ENCODE peak calls at places on chromosomes 6 and 20, in seven cellular contexts. One of them, this sample, is unnamed.

GRCh38 chr6:20840675-20841074 is 306.4 kb downstream of the CDKAL1 start:
- DNase-seq in cardiac fibroblast: peak; percentile 56
- DNase-seq in mesothelial cell of epicardium: no peak
- DNase-seq in fibroblast of the aortic adventitia: peak; percentile 66
- DNase-seq in bronchial epithelial cell: no peak
- DNase-seq in AG10803: peak; percentile 78
- DNase-seq in tibial artery: no peak
- DNase-seq in this sample: no peak

GRCh38 chr6:156309017-156309416 is 468.2 kb upstream of the ARID1B start:
- DNase-seq in fibroblast of the aortic adventitia: no peak
- DNase-seq in cardiac fibroblast: no peak
- DNase-seq in AG10803: no peak
- DNase-seq in bronchial epithelial cell: no peak
- DNase-seq in mesothelial cell of epicardium: no peak
- DNase-seq in tibial artery: no peak
- DNase-seq in this sample: no peak

GRCh38 chr20:51363378-51363777 is 179.1 kb downstream of the NFATC2 start:
- DNase-seq in mesothelial cell of epicardium: no peak
- DNase-seq in AG10803: no peak
- DNase-seq in fibroblast of the aortic adventitia: no peak
- DNase-seq in cardiac fibroblast: no peak
- DNase-seq in bronchial epithelial cell: no peak
- DNase-seq in tibial artery: no peak
- DNase-seq in this sample: no peak

GRCh38 chr6:162913206-162913605 is 185.4 kb downstream of the PACRG start:
- DNase-seq in cardiac fibroblast: no peak
- DNase-seq in fibroblast of the aortic adventitia: no peak
- DNase-seq in bronchial epithelial cell: no peak
- DNase-seq in tibial artery: no peak
- DNase-seq in mesothelial cell of epicardium: no peak
- DNase-seq in AG10803: no peak
- DNase-seq in this sample: no peak

GRCh38 chr6:20180935-20181334 is 31.3 kb downstream of the MBOAT1 start:
- DNase-seq in AG10803: no peak
- DNase-seq in fibroblast of the aortic adventitia: no peak
- DNase-seq in tibial artery: no peak
- DNase-seq in cardiac fibroblast: no peak
- DNase-seq in mesothelial cell of epicardium: no peak
- DNase-seq in bronchial epithelial cell: peak; percentile 20
- DNase-seq in this sample: no peak

GRCh38 chr6:5285081-5285480 is 23.8 kb downstream of the FARS2 start:
- DNase-seq in tibial artery: no peak
- DNase-seq in AG10803: no peak
- DNase-seq in mesothelial cell of epicardium: no peak
- DNase-seq in bronchial epithelial cell: no peak
- DNase-seq in cardiac fibroblast: no peak
- DNase-seq in fibroblast of the aortic adventitia: no peak
- DNase-seq in this sample: no peak

GRCh38 chr6:69584913-69585729 is 211.7 kb downstream of the LMBRD1 start:
- DNase-seq in cardiac fibroblast: peak; percentile 3
- DNase-seq in mesothelial cell of epicardium: no peak
- DNase-seq in bronchial epithelial cell: no peak
- DNase-seq in tibial artery: no peak
- DNase-seq in AG10803: peak; percentile 8
- DNase-seq in fibroblast of the aortic adventitia: no peak
- DNase-seq in this sample: no peak

GRCh38 chr6:160692369-160692959 is 9.6 kb upstream of the PLG start:
- DNase-seq in cardiac fibroblast: no peak
- DNase-seq in tibial artery: no peak
- DNase-seq in bronchial epithelial cell: no peak
- DNase-seq in AG10803: no peak
- DNase-seq in fibroblast of the aortic adventitia: no peak
- DNase-seq in mesothelial cell of epicardium: no peak
- DNase-seq in this sample: no peak

GRCh38 chr20:16007978-16008377 is 565.3 kb downstream of the KIF16B start:
- DNase-seq in AG10803: no peak
- DNase-seq in mesothelial cell of epicardium: no peak
- DNase-seq in tibial artery: no peak
- DNase-seq in cardiac fibroblast: no peak
- DNase-seq in fibroblast of the aortic adventitia: no peak
- DNase-seq in bronchial epithelial cell: no peak
- DNase-seq in this sample: no peak

GRCh38 chr6:151391471-151392428 is at the start of gene ZBTB2:
- DNase-seq in cardiac fibroblast: peak; percentile 78
- DNase-seq in bronchial epithelial cell: peak; percentile 73
- DNase-seq in tibial artery: peak; percentile 83
- DNase-seq in mesothelial cell of epicardium: peak; percentile 68
- DNase-seq in fibroblast of the aortic adventitia: peak; percentile 67
- DNase-seq in AG10803: peak; percentile 71
- DNase-seq in this sample: peak; percentile 32

GRCh38 chr20:50797142-50797541 is 2.3 kb downstream of the BCAS4 start:
- DNase-seq in cardiac fibroblast: no peak
- DNase-seq in bronchial epithelial cell: no peak
- DNase-seq in AG10803: no peak
- DNase-seq in fibroblast of the aortic adventitia: no peak
- DNase-seq in mesothelial cell of epicardium: no peak
- DNase-seq in tibial artery: no peak
- DNase-seq in this sample: no peak

GRCh38 chr6:88238065-88238464 is 71.9 kb upstream of the CNR1 start:
- DNase-seq in tibial artery: no peak
- DNase-seq in AG10803: peak; percentile 4
- DNase-seq in mesothelial cell of epicardium: no peak
- DNase-seq in bronchial epithelial cell: peak; percentile 39
- DNase-seq in fibroblast of the aortic adventitia: no peak
- DNase-seq in cardiac fibroblast: peak; percentile 55
- DNase-seq in this sample: no peak

GRCh38 chr6:142696689-142697088 is 248.3 kb downstream of the HIVEP2 start:
- DNase-seq in mesothelial cell of epicardium: no peak
- DNase-seq in cardiac fibroblast: peak; percentile 27
- DNase-seq in bronchial epithelial cell: peak; percentile 31
- DNase-seq in fibroblast of the aortic adventitia: no peak
- DNase-seq in AG10803: peak; percentile 27
- DNase-seq in tibial artery: peak; percentile 32
- DNase-seq in this sample: no peak

GRCh38 chr6:131182991-131183425 is 47.7 kb downstream of the AKAP7 start:
- DNase-seq in cardiac fibroblast: peak; percentile 65
- DNase-seq in fibroblast of the aortic adventitia: peak; percentile 59
- DNase-seq in bronchial epithelial cell: peak; percentile 44
- DNase-seq in tibial artery: no peak
- DNase-seq in AG10803: peak; percentile 52
- DNase-seq in mesothelial cell of epicardium: no peak
- DNase-seq in this sample: no peak

GRCh38 chr20:5933802-5934436 is 16.4 kb downstream of the TRMT6 start:
- DNase-seq in bronchial epithelial cell: peak; percentile 37
- DNase-seq in cardiac fibroblast: peak; percentile 33
- DNase-seq in mesothelial cell of epicardium: no peak
- DNase-seq in AG10803: no peak
- DNase-seq in tibial artery: no peak
- DNase-seq in fibroblast of the aortic adventitia: no peak
- DNase-seq in this sample: no peak

GRCh38 chr6:73704260-73704659 is 8.3 kb downstream of the CD109 start:
- DNase-seq in mesothelial cell of epicardium: no peak
- DNase-seq in fibroblast of the aortic adventitia: peak; percentile 94
- DNase-seq in cardiac fibroblast: peak; percentile 96
- DNase-seq in tibial artery: no peak
- DNase-seq in AG10803: peak; percentile 97
- DNase-seq in bronchial epithelial cell: peak; percentile 100
- DNase-seq in this sample: no peak

GRCh38 chr6:118611334-118611733 is 40.1 kb downstream of the CEP85L start:
- DNase-seq in fibroblast of the aortic adventitia: no peak
- DNase-seq in tibial artery: no peak
- DNase-seq in bronchial epithelial cell: no peak
- DNase-seq in cardiac fibroblast: no peak
- DNase-seq in mesothelial cell of epicardium: no peak
- DNase-seq in AG10803: no peak
- DNase-seq in this sample: no peak

GRCh38 chr20:60481051-60481741 is 523.0 kb downstream of the CDH26 start:
- DNase-seq in fibroblast of the aortic adventitia: no peak
- DNase-seq in cardiac fibroblast: no peak
- DNase-seq in AG10803: no peak
- DNase-seq in bronchial epithelial cell: no peak
- DNase-seq in tibial artery: no peak
- DNase-seq in mesothelial cell of epicardium: no peak
- DNase-seq in this sample: no peak
- TF ChIP-seq CTCF in fibroblast of the aortic adventitia: no peak
- TF ChIP-seq CTCF in cardiac fibroblast: no peak
- TF ChIP-seq CTCF in AG10803: no peak
- TF ChIP-seq CTCF in bronchial epithelial cell: no peak
- TF ChIP-seq CTCF in tibial artery: no peak
- TF ChIP-seq CTCF in mesothelial cell of epicardium: no peak
- TF ChIP-seq CTCF in this sample: no peak

GRCh38 chr6:106979435-106979884 is 4.9 kb upstream of the CD24 start:
- DNase-seq in AG10803: peak; percentile 77
- DNase-seq in mesothelial cell of epicardium: peak; percentile 93
- DNase-seq in cardiac fibroblast: peak; percentile 86
- DNase-seq in fibroblast of the aortic adventitia: peak; percentile 82
- DNase-seq in tibial artery: peak; percentile 79
- DNase-seq in bronchial epithelial cell: peak; percentile 72
- DNase-seq in this sample: peak; percentile 21
- TF ChIP-seq CTCF in AG10803: peak; percentile 96
- TF ChIP-seq CTCF in mesothelial cell of epicardium: peak; percentile 94
- TF ChIP-seq CTCF in cardiac fibroblast: peak; percentile 93
- TF ChIP-seq CTCF in fibroblast of the aortic adventitia: peak; percentile 91
- TF ChIP-seq CTCF in tibial artery: peak; percentile 90
- TF ChIP-seq CTCF in bronchial epithelial cell: peak; percentile 96
- TF ChIP-seq CTCF in this sample: peak; percentile 83

GRCh38 chr6:109183109-109183508 is 87.8 kb downstream of the CEP57L1 start:
- DNase-seq in AG10803: no peak
- DNase-seq in tibial artery: no peak
- DNase-seq in bronchial epithelial cell: peak; percentile 34
- DNase-seq in mesothelial cell of epicardium: no peak
- DNase-seq in fibroblast of the aortic adventitia: no peak
- DNase-seq in cardiac fibroblast: no peak
- DNase-seq in this sample: no peak
- TF ChIP-seq CTCF in AG10803: no peak
- TF ChIP-seq CTCF in tibial artery: no peak
- TF ChIP-seq CTCF in bronchial epithelial cell: no peak
- TF ChIP-seq CTCF in mesothelial cell of epicardium: no peak
- TF ChIP-seq CTCF in fibroblast of the aortic adventitia: no peak
- TF ChIP-seq CTCF in cardiac fibroblast: no peak
- TF ChIP-seq CTCF in this sample: no peak

DNA sequence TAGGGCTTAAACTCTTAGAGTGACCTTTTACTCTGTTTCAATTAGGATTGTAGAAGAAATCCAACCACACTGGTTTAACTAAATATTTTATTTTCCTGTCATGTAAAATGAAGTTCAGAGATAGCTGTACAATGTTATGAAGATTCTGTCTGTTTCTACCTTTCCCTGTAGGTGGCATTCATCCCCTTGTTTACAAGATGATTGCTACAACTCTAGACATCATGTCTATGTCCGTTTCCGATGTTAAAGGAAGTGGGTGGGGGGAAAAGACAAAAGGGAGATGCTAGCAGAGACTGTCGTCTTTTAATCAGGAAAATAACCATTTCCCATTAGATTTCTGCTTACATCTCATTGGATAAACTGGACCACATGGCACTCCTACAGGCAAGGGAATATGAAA is 30.9 kb upstream of the RIMS1 start:
- DNase-seq in cardiac fibroblast: no peak
- DNase-seq in fibroblast of the aortic adventitia: no peak
- DNase-seq in AG10803: peak; percentile 9
- DNase-seq in bronchial epithelial cell: no peak
- DNase-seq in mesothelial cell of epicardium: no peak
- DNase-seq in tibial artery: no peak
- DNase-seq in this sample: no peak
- TF ChIP-seq CTCF in cardiac fibroblast: no peak
- TF ChIP-seq CTCF in fibroblast of the aortic adventitia: no peak
- TF ChIP-seq CTCF in AG10803: no peak
- TF ChIP-seq CTCF in bronchial epithelial cell: no peak
- TF ChIP-seq CTCF in mesothelial cell of epicardium: no peak
- TF ChIP-seq CTCF in tibial artery: no peak
- TF ChIP-seq CTCF in this sample: no peak

GRCh38 chr20:37393863-37394542 is 48.1 kb downstream of the SRC start:
- DNase-seq in mesothelial cell of epicardium: no peak
- DNase-seq in fibroblast of the aortic adventitia: no peak
- DNase-seq in bronchial epithelial cell: no peak
- DNase-seq in AG10803: no peak
- DNase-seq in cardiac fibroblast: no peak
- DNase-seq in tibial artery: no peak
- DNase-seq in this sample: no peak

GRCh38 chr20:37390891-37391525 is 45.1 kb downstream of the SRC start:
- DNase-seq in fibroblast of the aortic adventitia: no peak
- DNase-seq in bronchial epithelial cell: no peak
- DNase-seq in mesothelial cell of epicardium: no peak
- DNase-seq in AG10803: no peak
- DNase-seq in tibial artery: peak; percentile 7
- DNase-seq in cardiac fibroblast: no peak
- DNase-seq in this sample: peak; percentile 66

GRCh38 chr20:37390503-37390890 is 44.6 kb downstream of the SRC start:
- DNase-seq in AG10803: no peak
- DNase-seq in cardiac fibroblast: no peak
- DNase-seq in bronchial epithelial cell: no peak
- DNase-seq in mesothelial cell of epicardium: no peak
- DNase-seq in tibial artery: peak; percentile 5
- DNase-seq in fibroblast of the aortic adventitia: no peak
- DNase-seq in this sample: peak; percentile 44

GRCh38 chr20:37393196-37393862 is 47.4 kb downstream of the SRC start:
- DNase-seq in AG10803: no peak
- DNase-seq in tibial artery: no peak
- DNase-seq in mesothelial cell of epicardium: no peak
- DNase-seq in cardiac fibroblast: no peak
- DNase-seq in fibroblast of the aortic adventitia: no peak
- DNase-seq in bronchial epithelial cell: no peak
- DNase-seq in this sample: peak; percentile 77

GRCh38 chr20:37392441-37393195 is 46.7 kb downstream of the SRC start:
- DNase-seq in fibroblast of the aortic adventitia: no peak
- DNase-seq in tibial artery: no peak
- DNase-seq in AG10803: no peak
- DNase-seq in bronchial epithelial cell: no peak
- DNase-seq in mesothelial cell of epicardium: no peak
- DNase-seq in cardiac fibroblast: peak; percentile 45
- DNase-seq in this sample: no peak
- TF ChIP-seq CTCF in fibroblast of the aortic adventitia: peak; percentile 33
- TF ChIP-seq CTCF in tibial artery: no peak
- TF ChIP-seq CTCF in AG10803: peak; percentile 46
- TF ChIP-seq CTCF in bronchial epithelial cell: peak; percentile 34
- TF ChIP-seq CTCF in mesothelial cell of epicardium: no peak
- TF ChIP-seq CTCF in cardiac fibroblast: peak; percentile 54
- TF ChIP-seq CTCF in this sample: no peak

DNA sequence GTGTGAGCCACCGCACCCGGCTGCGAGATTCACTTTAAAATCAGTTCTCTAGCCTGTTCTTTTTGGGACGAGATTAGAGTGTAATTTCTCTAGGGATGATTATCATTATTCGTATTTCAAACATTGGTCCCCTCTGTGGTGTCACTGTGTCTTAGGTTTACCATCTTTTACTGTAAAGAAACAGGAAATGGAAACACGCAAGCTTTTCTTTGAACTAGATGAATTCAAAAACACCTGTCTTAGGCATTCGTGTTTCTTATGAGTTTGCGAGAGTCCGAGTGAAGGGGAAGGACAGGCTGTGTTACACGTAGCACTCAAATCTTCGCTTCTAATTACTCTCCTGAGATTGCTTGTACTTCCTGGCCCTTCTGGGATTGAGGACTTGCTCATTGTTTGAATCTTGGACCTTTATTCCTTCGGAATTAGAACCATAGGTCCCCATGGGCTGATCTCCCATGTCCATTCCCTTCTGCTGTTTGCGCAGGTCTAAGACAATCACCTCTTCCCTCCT is 61.6 kb downstream of the PHACTR2 start:
- DNase-seq in AG10803: no peak
- DNase-seq in mesothelial cell of epicardium: no peak
- DNase-seq in fibroblast of the aortic adventitia: no peak
- DNase-seq in cardiac fibroblast: no peak
- DNase-seq in tibial artery: no peak
- DNase-seq in bronchial epithelial cell: no peak
- DNase-seq in this sample: no peak
- TF ChIP-seq CTCF in AG10803: no peak
- TF ChIP-seq CTCF in mesothelial cell of epicardium: no peak
- TF ChIP-seq CTCF in fibroblast of the aortic adventitia: no peak
- TF ChIP-seq CTCF in cardiac fibroblast: no peak
- TF ChIP-seq CTCF in tibial artery: no peak
- TF ChIP-seq CTCF in bronchial epithelial cell: no peak
- TF ChIP-seq CTCF in this sample: no peak

GRCh38 chr6:43771210-43771857 is 1.3 kb downstream of the VEGFA start:
- DNase-seq in AG10803: peak; percentile 45
- DNase-seq in bronchial epithelial cell: peak; percentile 31
- DNase-seq in tibial artery: peak; percentile 71
- DNase-seq in fibroblast of the aortic adventitia: peak; percentile 46
- DNase-seq in cardiac fibroblast: peak; percentile 50
- DNase-seq in mesothelial cell of epicardium: peak; percentile 70
- DNase-seq in this sample: no peak
- TF ChIP-seq CTCF in AG10803: no peak
- TF ChIP-seq CTCF in bronchial epithelial cell: no peak
- TF ChIP-seq CTCF in tibial artery: no peak
- TF ChIP-seq CTCF in fibroblast of the aortic adventitia: no peak
- TF ChIP-seq CTCF in cardiac fibroblast: no peak
- TF ChIP-seq CTCF in mesothelial cell of epicardium: no peak
- TF ChIP-seq CTCF in this sample: no peak